ENCODE peak calls at places on chromosomes 2 and 18, in four cellular contexts. A is astrocyte of the cerebellum, Q is right lobe of liver, G is transverse colon. Z is an unnamed sample.

GRCh38 chr18:8341481-8342230 is 267.6 kb upstream of the RAB12 start:
- DNase-seq in Q (peak), G (no peak), A (no peak), Z (no peak)

GRCh38 chr2:7721413-7721995 is 804.3 kb downstream of the RNF144A start:
- DNase-seq in Q (no peak), A (no peak), G (no peak), Z (no peak)

GRCh38 chr2:231640646-231641111 is 48.0 kb downstream of the TEX44 start:
- DNase-seq in A (no peak), G (peak), Q (no peak), Z (peak)

GRCh38 chr2:101197814-101198213 is 46.6 kb upstream of the TBC1D8 start:
- DNase-seq in Q (no peak), G (no peak), A (no peak), Z (no peak)

GRCh38 chr18:38368886-38369285 is 803.3 kb upstream of the CELF4 start:
- DNase-seq in Q (no peak), A (no peak), G (no peak), Z (no peak)

GRCh38 chr2:215528555-215528954 is 92.7 kb upstream of the FN1 start:
- DNase-seq in Q (no peak), A (peak), G (no peak), Z (no peak)

GRCh38 chr2:20172273-20173052 is 52.5 kb downstream of the SDC1 start:
- DNase-seq in A (no peak), G (no peak), Q (no peak), Z (no peak)

GRCh38 chr2:144759746-144760145 is 239.8 kb upstream of the ZEB2 start:
- DNase-seq in A (no peak), G (no peak), Q (no peak), Z (no peak)

GRCh38 chr2:56681659-56682396 is 498.0 kb downstream of the CCDC85A start:
- DNase-seq in Q (no peak), G (no peak), A (peak), Z (no peak)

GRCh38 chr2:27886322-27886721 is 3.9 kb downstream of the RBKS start:
- DNase-seq in G (no peak), Q (no peak), A (no peak), Z (no peak)

GRCh38 chr18:76592981-76593381 is 97.9 kb upstream of the ZNF516 start:
- DNase-seq in G (no peak), Q (no peak), A (no peak), Z (no peak)

GRCh38 chr18:3538954-3539617 is 89.1 kb downstream of the TGIF1 start:
- DNase-seq in G (no peak), A (no peak), Q (no peak), Z (no peak)

GRCh38 chr2:104140361-104140760 is 713.6 kb upstream of the POU3F3 start:
- DNase-seq in G (no peak), Q (no peak), A (peak), Z (no peak)

GRCh38 chr2:219596954-219597551 is 604 bp upstream of the STK11IP start:
- DNase-seq in Q (no peak), A (no peak), G (no peak), Z (no peak)

GRCh38 chr2:23679044-23679443 is 247.9 kb downstream of the ATAD2B start:
- DNase-seq in G (no peak), A (no peak), Q (no peak), Z (no peak)

GRCh38 chr18:37348729-37349128 is 216.9 kb downstream of the CELF4 start:
- DNase-seq in Q (no peak), G (no peak), A (no peak), Z (no peak)

GRCh38 chr2:241803387-241804325 is 5.3 kb upstream of the NEU4 start:
- DNase-seq in G (peak), Q (peak), A (no peak), Z (peak)

GRCh38 chr18:8499810-8500663 is 109.2 kb upstream of the RAB12 start:
- DNase-seq in Q (no peak), A (no peak), G (no peak), Z (no peak)

GRCh38 chr2:144517825-144518699 is 1.9 kb downstream of the ZEB2 start:
- DNase-seq in A (no peak), G (no peak), Q (no peak), Z (no peak)

GRCh38 chr2:68726608-68727367 is 7.8 kb upstream of the ARHGAP25 start:
- DNase-seq in A (no peak), G (peak), Q (no peak), Z (no peak)

GRCh38 chr2:118668431-118669424 is 178.7 kb downstream of the EN1 start:
- DNase-seq in G (no peak), A (peak), Q (no peak), Z (no peak)

GRCh38 chr2:118190365-118190916 is 102.2 kb downstream of the INSIG2 start:
- DNase-seq in A (no peak), G (no peak), Q (no peak), Z (no peak)

DNA sequence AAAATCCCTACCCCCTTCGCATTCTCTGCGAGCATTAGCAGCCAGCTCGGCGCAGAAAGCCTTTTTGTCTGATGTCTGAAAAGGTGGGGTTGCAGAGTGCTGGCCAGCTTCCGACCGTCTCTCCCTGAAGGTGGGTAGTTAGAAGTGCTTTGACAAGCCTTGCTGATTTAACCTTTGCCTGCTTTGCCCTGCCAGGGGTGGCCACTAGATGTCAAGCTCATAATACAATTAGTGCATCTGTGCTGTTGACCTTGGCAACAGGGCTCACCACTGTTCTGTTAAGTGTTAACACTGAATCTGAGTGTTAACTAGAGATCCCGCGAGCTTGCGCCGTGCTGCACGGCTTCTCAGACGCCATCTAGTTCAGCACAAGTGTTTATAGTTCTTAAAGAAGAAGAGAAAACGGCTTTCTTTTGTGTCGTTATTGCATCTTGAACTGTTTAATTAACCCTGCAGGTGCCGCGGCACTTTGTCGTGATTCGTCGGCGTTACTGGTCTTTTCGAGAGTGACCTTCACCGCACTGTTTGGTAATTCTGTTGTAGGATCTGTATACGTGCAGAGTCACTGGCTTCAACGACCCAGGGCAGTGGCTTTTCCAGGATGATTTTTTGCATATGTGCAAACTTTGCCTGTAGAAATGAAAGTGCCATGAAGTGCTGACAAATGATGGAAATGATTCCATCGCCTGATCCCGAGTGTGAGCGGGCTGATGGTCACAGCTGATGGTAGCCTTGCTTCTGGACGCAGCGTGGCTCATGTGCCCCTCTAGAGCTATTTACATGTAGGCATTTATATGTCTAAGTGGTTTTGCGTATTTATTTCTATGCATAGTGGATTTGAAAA is 5.5 kb downstream of the SALL3 start:
- DNase-seq in Q (peak), A (no peak), G (no peak), Z (no peak)
- TF ChIP-seq CTCF in Q (peak), A (no peak), G (no peak), Z (peak)

DNA sequence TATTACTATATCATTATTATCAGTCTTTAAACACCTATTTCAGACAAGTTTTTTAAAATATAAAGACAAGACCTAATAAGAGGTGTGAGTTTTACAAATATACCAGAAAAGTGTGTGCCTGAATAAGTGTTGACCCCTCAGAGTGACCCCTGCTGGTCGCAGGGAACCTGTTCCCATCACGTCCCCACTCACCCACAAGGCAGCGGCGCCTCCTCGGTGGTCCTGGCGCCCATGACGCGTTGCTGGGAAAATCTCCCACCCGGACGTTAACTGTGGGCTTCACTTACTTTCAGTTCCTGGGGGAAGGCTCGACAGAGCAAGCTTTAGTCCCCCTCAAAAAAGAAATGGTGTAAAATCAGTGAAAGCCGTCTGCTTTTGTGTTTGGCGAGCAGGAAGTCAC is 93.5 kb downstream of the TMEM18 start:
- DNase-seq in G (no peak), A (no peak), Q (no peak), Z (no peak)
- TF ChIP-seq CTCF in G (no peak), A (no peak), Q (no peak), Z (no peak)

GRCh38 chr2:210399440-210400041 is 77.0 kb downstream of the LANCL1 start:
- DNase-seq in G (no peak), Q (no peak), A (peak), Z (no peak)
- TF ChIP-seq CTCF in G (peak), Q (peak), A (no peak), Z (peak)

GRCh38 chr18:24446953-24447537 is 13.4 kb upstream of the HRH4 start:
- DNase-seq in Q (no peak), G (no peak), A (no peak), Z (no peak)
- TF ChIP-seq CTCF in Q (no peak), G (peak), A (peak), Z (peak)

GRCh38 chr2:120833127-120833675 is 97.5 kb downstream of the GLI2 start:
- DNase-seq in A (no peak), G (no peak), Q (no peak), Z (no peak)
- TF ChIP-seq CTCF in A (peak), G (no peak), Q (no peak), Z (no peak)

GRCh38 chr2:12467303-12467702 is 249.4 kb upstream of the TRIB2 start:
- DNase-seq in Q (no peak), A (no peak), G (no peak), Z (no peak)

GRCh38 chr2:12469053-12469625 is 247.6 kb upstream of the TRIB2 start:
- DNase-seq in Q (no peak), G (no peak), A (no peak), Z (no peak)

GRCh38 chr2:12465631-12466135 is 251.1 kb upstream of the TRIB2 start:
- DNase-seq in G (no peak), A (no peak), Q (no peak), Z (peak)

GRCh38 chr2:12457831-12458230 is 258.9 kb upstream of the TRIB2 start:
- DNase-seq in G (no peak), Q (no peak), A (no peak), Z (no peak)

DNA sequence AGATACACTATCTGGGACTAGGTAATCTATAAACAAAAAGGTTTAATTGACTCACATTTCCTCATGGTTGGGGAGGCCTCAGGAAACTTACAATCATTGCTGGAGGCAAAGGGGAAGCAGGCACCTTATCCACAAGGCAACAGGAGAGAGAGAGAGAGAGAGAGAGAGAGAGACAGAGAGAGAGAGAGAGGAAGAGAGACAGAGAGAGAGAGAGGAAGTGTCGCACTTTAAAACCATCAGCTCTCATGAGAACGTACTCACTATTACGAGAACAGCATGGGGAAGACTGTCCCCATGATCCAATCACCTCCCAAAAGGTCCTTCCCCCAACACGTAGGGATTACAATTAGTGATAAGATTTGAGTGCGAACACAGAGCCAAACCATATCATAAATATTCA is 253.5 kb upstream of the TRIB2 start:
- DNase-seq in Q (no peak), A (no peak), G (no peak), Z (no peak)
- TF ChIP-seq CTCF in Q (no peak), A (no peak), G (no peak), Z (no peak)

DNA sequence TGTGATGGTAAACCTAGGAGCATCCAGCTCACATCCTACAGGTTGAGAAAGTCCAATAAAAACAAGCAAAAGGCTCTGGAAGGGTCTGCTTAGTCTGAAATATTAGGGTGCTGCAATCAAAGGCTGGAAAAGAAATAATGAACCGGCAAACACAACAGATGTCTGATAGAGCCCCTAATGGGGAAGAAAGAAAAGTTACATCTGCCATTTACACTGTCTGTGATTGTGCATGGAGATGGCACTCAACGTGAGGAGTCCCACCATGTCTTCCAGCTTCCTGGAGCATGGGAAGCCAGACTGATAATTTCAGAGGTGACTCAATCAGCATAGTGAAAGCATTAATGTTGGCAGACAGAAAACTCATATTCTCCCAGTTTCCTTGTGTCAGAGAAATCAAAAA is 307.8 kb downstream of the EPHA4 start:
- DNase-seq in A (no peak), G (no peak), Q (no peak), Z (no peak)
- TF ChIP-seq CTCF in A (peak), G (no peak), Q (no peak), Z (no peak)

GRCh38 chr18:31610841-31611240 is 19.2 kb downstream of the TTR start:
- DNase-seq in G (peak), Q (no peak), A (no peak), Z (no peak)
- TF ChIP-seq CTCF in G (peak), Q (peak), A (peak), Z (peak)

GRCh38 chr18:10032331-10032979 is 118.6 kb downstream of the VAPA start:
- DNase-seq in G (no peak), A (no peak), Q (peak), Z (no peak)
- TF ChIP-seq CTCF in G (no peak), A (peak), Q (no peak), Z (peak)